ENCODE peak calls at places on chromosomes 4 and X, in six cellular contexts. One of them, this sample, is unnamed.

GRCh38 chrX:6291444-6291843 is 62.8 kb upstream of the NLGN4X start:
- DNase-seq in SK-N-SH: peak; percentile 11
- DNase-seq in NCI-H1694: no peak
- DNase-seq in NCI-H2029 treated with DMSO at 0.1 percent for 48 hours: no peak
- DNase-seq in GM06990: no peak
- DNase-seq in activated CD4-positive, CD25-positive, alpha-beta regulatory T cell: no peak
- DNase-seq in this sample: no peak

GRCh38 chr4:128244379-128244778 is 43.2 kb downstream of the PGRMC2 start:
- DNase-seq in NCI-H1694: no peak
- DNase-seq in GM06990: no peak
- DNase-seq in SK-N-SH: no peak
- DNase-seq in NCI-H2029 treated with DMSO at 0.1 percent for 48 hours: no peak
- DNase-seq in activated CD4-positive, CD25-positive, alpha-beta regulatory T cell: no peak
- DNase-seq in this sample: no peak

GRCh38 chr4:113447695-113448265 is 313.8 kb downstream of the CAMK2D start:
- DNase-seq in activated CD4-positive, CD25-positive, alpha-beta regulatory T cell: no peak
- DNase-seq in NCI-H2029 treated with DMSO at 0.1 percent for 48 hours: no peak
- DNase-seq in GM06990: no peak
- DNase-seq in SK-N-SH: no peak
- DNase-seq in NCI-H1694: no peak
- DNase-seq in this sample: no peak

GRCh38 chr4:145230726-145231125 is 50.3 kb upstream of the OTUD4 start:
- DNase-seq in GM06990: no peak
- DNase-seq in activated CD4-positive, CD25-positive, alpha-beta regulatory T cell: no peak
- DNase-seq in NCI-H1694: no peak
- DNase-seq in SK-N-SH: no peak
- DNase-seq in NCI-H2029 treated with DMSO at 0.1 percent for 48 hours: no peak
- DNase-seq in this sample: no peak

GRCh38 chrX:38898261-38898660 is 97.0 kb downstream of the MID1IP1 start:
- DNase-seq in SK-N-SH: no peak
- DNase-seq in NCI-H2029 treated with DMSO at 0.1 percent for 48 hours: no peak
- DNase-seq in NCI-H1694: no peak
- DNase-seq in activated CD4-positive, CD25-positive, alpha-beta regulatory T cell: no peak
- DNase-seq in GM06990: no peak
- DNase-seq in this sample: no peak

GRCh38 chr4:154511990-154512389 is 20.4 kb upstream of the DCHS2 start:
- DNase-seq in GM06990: no peak
- DNase-seq in NCI-H2029 treated with DMSO at 0.1 percent for 48 hours: no peak
- DNase-seq in NCI-H1694: no peak
- DNase-seq in SK-N-SH: no peak
- DNase-seq in activated CD4-positive, CD25-positive, alpha-beta regulatory T cell: no peak
- DNase-seq in this sample: no peak

GRCh38 chr4:21979196-21979595 is 30.6 kb upstream of the KCNIP4 start:
- DNase-seq in NCI-H1694: no peak
- DNase-seq in activated CD4-positive, CD25-positive, alpha-beta regulatory T cell: no peak
- DNase-seq in NCI-H2029 treated with DMSO at 0.1 percent for 48 hours: no peak
- DNase-seq in SK-N-SH: no peak
- DNase-seq in GM06990: no peak
- DNase-seq in this sample: no peak

GRCh38 chr4:158817562-158818370 is 48.9 kb downstream of the FNIP2 start:
- DNase-seq in GM06990: no peak
- DNase-seq in NCI-H2029 treated with DMSO at 0.1 percent for 48 hours: no peak
- DNase-seq in activated CD4-positive, CD25-positive, alpha-beta regulatory T cell: no peak
- DNase-seq in SK-N-SH: no peak
- DNase-seq in NCI-H1694: no peak
- DNase-seq in this sample: no peak

GRCh38 chr4:22191565-22192301 is 243.2 kb upstream of the KCNIP4 start:
- DNase-seq in activated CD4-positive, CD25-positive, alpha-beta regulatory T cell: no peak
- DNase-seq in SK-N-SH: no peak
- DNase-seq in GM06990: no peak
- DNase-seq in NCI-H1694: no peak
- DNase-seq in NCI-H2029 treated with DMSO at 0.1 percent for 48 hours: no peak
- DNase-seq in this sample: no peak

GRCh38 chr4:23333946-23334878 is 555.6 kb downstream of the PPARGC1A start:
- DNase-seq in SK-N-SH: no peak
- DNase-seq in activated CD4-positive, CD25-positive, alpha-beta regulatory T cell: no peak
- DNase-seq in NCI-H1694: no peak
- DNase-seq in GM06990: peak; percentile 15
- DNase-seq in NCI-H2029 treated with DMSO at 0.1 percent for 48 hours: peak; percentile 81
- DNase-seq in this sample: no peak

GRCh38 chr4:5137927-5138326 is 86.6 kb downstream of the STK32B start:
- DNase-seq in GM06990: no peak
- DNase-seq in SK-N-SH: no peak
- DNase-seq in NCI-H2029 treated with DMSO at 0.1 percent for 48 hours: no peak
- DNase-seq in NCI-H1694: no peak
- DNase-seq in activated CD4-positive, CD25-positive, alpha-beta regulatory T cell: no peak
- DNase-seq in this sample: no peak

GRCh38 chrX:155864655-155865054 is 16.5 kb upstream of the VAMP7 start:
- DNase-seq in activated CD4-positive, CD25-positive, alpha-beta regulatory T cell: no peak
- DNase-seq in SK-N-SH: peak; percentile 36
- DNase-seq in GM06990: no peak
- DNase-seq in NCI-H2029 treated with DMSO at 0.1 percent for 48 hours: no peak
- DNase-seq in NCI-H1694: no peak
- DNase-seq in this sample: peak; percentile 1

GRCh38 chr4:53490161-53490915 is 100.9 kb downstream of the LNX1 start:
- DNase-seq in activated CD4-positive, CD25-positive, alpha-beta regulatory T cell: no peak
- DNase-seq in GM06990: no peak
- DNase-seq in NCI-H2029 treated with DMSO at 0.1 percent for 48 hours: no peak
- DNase-seq in SK-N-SH: no peak
- DNase-seq in NCI-H1694: no peak
- DNase-seq in this sample: no peak

GRCh38 chrX:18873189-18873791 is 110.6 kb downstream of the PHKA2 start:
- DNase-seq in activated CD4-positive, CD25-positive, alpha-beta regulatory T cell: no peak
- DNase-seq in NCI-H2029 treated with DMSO at 0.1 percent for 48 hours: no peak
- DNase-seq in SK-N-SH: peak; percentile 76
- DNase-seq in NCI-H1694: no peak
- DNase-seq in GM06990: no peak
- DNase-seq in this sample: no peak

GRCh38 chr4:76607846-76608245 is 172.8 kb downstream of the SHROOM3 start:
- DNase-seq in NCI-H1694: no peak
- DNase-seq in GM06990: peak; percentile 3
- DNase-seq in SK-N-SH: no peak
- DNase-seq in NCI-H2029 treated with DMSO at 0.1 percent for 48 hours: no peak
- DNase-seq in activated CD4-positive, CD25-positive, alpha-beta regulatory T cell: no peak
- DNase-seq in this sample: no peak

GRCh38 chrX:2908125-2908685 is 20.9 kb downstream of the ARSD start:
- DNase-seq in NCI-H1694: no peak
- DNase-seq in GM06990: no peak
- DNase-seq in SK-N-SH: no peak
- DNase-seq in activated CD4-positive, CD25-positive, alpha-beta regulatory T cell: no peak
- DNase-seq in NCI-H2029 treated with DMSO at 0.1 percent for 48 hours: no peak
- DNase-seq in this sample: no peak

GRCh38 chr4:1239141-1239948 is 9.6 kb downstream of the CTBP1 start:
- DNase-seq in GM06990: peak; percentile 13
- DNase-seq in NCI-H2029 treated with DMSO at 0.1 percent for 48 hours: no peak
- DNase-seq in activated CD4-positive, CD25-positive, alpha-beta regulatory T cell: no peak
- DNase-seq in SK-N-SH: peak; percentile 20
- DNase-seq in NCI-H1694: no peak
- DNase-seq in this sample: no peak

GRCh38 chrX:34734383-34734782 is 77.3 kb upstream of the TMEM47 start:
- DNase-seq in GM06990: no peak
- DNase-seq in SK-N-SH: no peak
- DNase-seq in NCI-H2029 treated with DMSO at 0.1 percent for 48 hours: no peak
- DNase-seq in NCI-H1694: no peak
- DNase-seq in activated CD4-positive, CD25-positive, alpha-beta regulatory T cell: no peak
- DNase-seq in this sample: no peak

GRCh38 chr4:73976716-73977115 is 5.1 kb downstream of the PF4 start:
- DNase-seq in activated CD4-positive, CD25-positive, alpha-beta regulatory T cell: no peak
- DNase-seq in NCI-H1694: no peak
- DNase-seq in SK-N-SH: no peak
- DNase-seq in GM06990: no peak
- DNase-seq in NCI-H2029 treated with DMSO at 0.1 percent for 48 hours: no peak
- DNase-seq in this sample: no peak

GRCh38 chrX:103488332-103488731 is 31.0 kb downstream of the RAB40A start:
- DNase-seq in NCI-H2029 treated with DMSO at 0.1 percent for 48 hours: no peak
- DNase-seq in activated CD4-positive, CD25-positive, alpha-beta regulatory T cell: no peak
- DNase-seq in GM06990: no peak
- DNase-seq in SK-N-SH: peak; percentile 48
- DNase-seq in NCI-H1694: peak; percentile 4
- DNase-seq in this sample: peak; percentile 7

GRCh38 chrX:103446665-103447302 is 70.4 kb downstream of the BEX3 start:
- DNase-seq in NCI-H2029 treated with DMSO at 0.1 percent for 48 hours: no peak
- DNase-seq in NCI-H1694: no peak
- DNase-seq in activated CD4-positive, CD25-positive, alpha-beta regulatory T cell: no peak
- DNase-seq in GM06990: no peak
- DNase-seq in SK-N-SH: no peak
- DNase-seq in this sample: no peak

GRCh38 chr4:94741304-94741703 is 16.5 kb upstream of the BMPR1B start:
- DNase-seq in activated CD4-positive, CD25-positive, alpha-beta regulatory T cell: no peak
- DNase-seq in GM06990: no peak
- DNase-seq in SK-N-SH: no peak
- DNase-seq in NCI-H1694: no peak
- DNase-seq in NCI-H2029 treated with DMSO at 0.1 percent for 48 hours: no peak
- DNase-seq in this sample: no peak

GRCh38 chr4:99100876-99101275 is 12.3 kb upstream of the ADH5 start:
- DNase-seq in GM06990: no peak
- DNase-seq in NCI-H2029 treated with DMSO at 0.1 percent for 48 hours: no peak
- DNase-seq in NCI-H1694: no peak
- DNase-seq in activated CD4-positive, CD25-positive, alpha-beta regulatory T cell: no peak
- DNase-seq in SK-N-SH: no peak
- DNase-seq in this sample: no peak

GRCh38 chr4:140756292-140757219 is at the start of gene TBC1D9:
- DNase-seq in SK-N-SH: peak; percentile 81
- DNase-seq in NCI-H1694: peak; percentile 81
- DNase-seq in GM06990: peak; percentile 72
- DNase-seq in NCI-H2029 treated with DMSO at 0.1 percent for 48 hours: peak; percentile 70
- DNase-seq in activated CD4-positive, CD25-positive, alpha-beta regulatory T cell: no peak
- DNase-seq in this sample: peak; percentile 92

GRCh38 chr4:175469519-175469918 is 342.5 kb downstream of the GPM6A start:
- DNase-seq in SK-N-SH: no peak
- DNase-seq in NCI-H2029 treated with DMSO at 0.1 percent for 48 hours: no peak
- DNase-seq in GM06990: no peak
- DNase-seq in NCI-H1694: no peak
- DNase-seq in activated CD4-positive, CD25-positive, alpha-beta regulatory T cell: no peak
- DNase-seq in this sample: no peak

GRCh38 chr4:8641256-8641655 is 48.7 kb downstream of the CPZ start:
- DNase-seq in SK-N-SH: no peak
- DNase-seq in NCI-H2029 treated with DMSO at 0.1 percent for 48 hours: no peak
- DNase-seq in NCI-H1694: no peak
- DNase-seq in activated CD4-positive, CD25-positive, alpha-beta regulatory T cell: no peak
- DNase-seq in GM06990: no peak
- DNase-seq in this sample: no peak

GRCh38 chr4:174119051-174119450 is 164.4 kb downstream of the FBXO8 start:
- DNase-seq in NCI-H1694: no peak
- DNase-seq in GM06990: no peak
- DNase-seq in SK-N-SH: peak; percentile 39
- DNase-seq in activated CD4-positive, CD25-positive, alpha-beta regulatory T cell: no peak
- DNase-seq in NCI-H2029 treated with DMSO at 0.1 percent for 48 hours: no peak
- DNase-seq in this sample: no peak

GRCh38 chr4:1243451-1244080 is 5.4 kb downstream of the CTBP1 start:
- DNase-seq in GM06990: peak; percentile 28
- DNase-seq in activated CD4-positive, CD25-positive, alpha-beta regulatory T cell: no peak
- DNase-seq in NCI-H2029 treated with DMSO at 0.1 percent for 48 hours: no peak
- DNase-seq in NCI-H1694: no peak
- DNase-seq in SK-N-SH: peak; percentile 30
- DNase-seq in this sample: no peak

GRCh38 chrX:15522464-15522863 is 21.9 kb downstream of the BMX start:
- DNase-seq in NCI-H2029 treated with DMSO at 0.1 percent for 48 hours: no peak
- DNase-seq in NCI-H1694: no peak
- DNase-seq in SK-N-SH: no peak
- DNase-seq in activated CD4-positive, CD25-positive, alpha-beta regulatory T cell: no peak
- DNase-seq in GM06990: no peak
- DNase-seq in this sample: no peak

GRCh38 chrX:13428055-13428786 is 108.4 kb upstream of the ATXN3L start:
- DNase-seq in SK-N-SH: no peak
- DNase-seq in GM06990: peak; percentile 18
- DNase-seq in NCI-H1694: no peak
- DNase-seq in activated CD4-positive, CD25-positive, alpha-beta regulatory T cell: no peak
- DNase-seq in NCI-H2029 treated with DMSO at 0.1 percent for 48 hours: no peak
- DNase-seq in this sample: no peak

GRCh38 chrX:53184836-53185235 is 40.2 kb downstream of the KDM5C start:
- DNase-seq in SK-N-SH: no peak
- DNase-seq in NCI-H1694: no peak
- DNase-seq in activated CD4-positive, CD25-positive, alpha-beta regulatory T cell: no peak
- DNase-seq in GM06990: no peak
- DNase-seq in NCI-H2029 treated with DMSO at 0.1 percent for 48 hours: no peak
- DNase-seq in this sample: no peak